ENCODE peak calls at places on chromosome 16, in seven cellular contexts. Q is psoas muscle, T is right cardiac atrium, K is fibroblast of lung, F is neuronal stem cell, O is left ventricle myocardium inferior, W is aorta. P is an unnamed sample.

GRCh38 chr16:89546781-89547180 is 13.7 kb upstream of the RPL13 start:
- DNase-seq in Q (no peak), T (no peak), K (no peak), F (no peak), O (no peak), W (no peak), P (no peak)

GRCh38 chr16:73166394-73166971 is 118.6 kb upstream of the ZFHX3 start:
- DNase-seq in Q (no peak), T (no peak), K (no peak), F (no peak), O (no peak), W (no peak), P (no peak)

GRCh38 chr16:85123891-85124635 is 11.8 kb upstream of the CIBAR2 start:
- DNase-seq in Q (peak), T (peak), K (peak), F (no peak), O (peak), W (peak), P (no peak)

GRCh38 chr16:73047536-73048291 is at the start of gene ZFHX3:
- DNase-seq in Q (peak), T (peak), K (peak), F (no peak), O (peak), W (peak), P (peak)

GRCh38 chr16:19210175-19210924 is 42.3 kb downstream of the SYT17 start:
- DNase-seq in Q (no peak), T (no peak), K (peak), F (no peak), O (no peak), W (no peak), P (no peak)

GRCh38 chr16:89473791-89474414 is 16.5 kb downstream of the ANKRD11 start:
- DNase-seq in Q (no peak), T (no peak), K (peak), F (no peak), O (no peak), W (peak), P (peak)

GRCh38 chr16:57091200-57091989 is 988 bp upstream of the CPNE2 start:
- DNase-seq in Q (peak), T (peak), K (peak), F (no peak), O (peak), W (peak), P (no peak)

GRCh38 chr16:6615661-6616060 is 717.0 kb upstream of the RBFOX1 start:
- DNase-seq in Q (no peak), T (no peak), K (no peak), F (no peak), O (no peak), W (no peak), P (no peak)

GRCh38 chr16:82700541-82701240 is 73.9 kb downstream of the CDH13 start:
- DNase-seq in Q (no peak), T (no peak), K (peak), F (no peak), O (no peak), W (no peak), P (no peak)

GRCh38 chr16:1526608-1527555 is 6.6 kb upstream of the TMEM204 start:
- DNase-seq in Q (no peak), T (no peak), K (no peak), F (no peak), O (no peak), W (no peak), P (no peak)

GRCh38 chr16:4847774-4848587 is 700 bp downstream of the UBN1 start:
- DNase-seq in Q (peak), T (peak), K (peak), F (peak), O (peak), W (peak), P (peak)

GRCh38 chr16:57941016-57941656 is 29.8 kb downstream of the CNGB1 start:
- DNase-seq in Q (peak), T (peak), K (peak), F (no peak), O (peak), W (peak), P (no peak)

GRCh38 chr16:46763147-46763546 is 15.0 kb upstream of the MYLK3 start:
- DNase-seq in Q (peak), T (peak), K (no peak), F (no peak), O (peak), W (no peak), P (peak)

GRCh38 chr16:3695610-3696369 is 21.5 kb downstream of the TRAP1 start:
- DNase-seq in Q (no peak), T (no peak), K (no peak), F (no peak), O (no peak), W (no peak), P (no peak)

GRCh38 chr16:76035689-76036088 is 241.5 kb upstream of the CNTNAP4 start:
- DNase-seq in Q (no peak), T (no peak), K (no peak), F (peak), O (no peak), W (no peak), P (no peak)

GRCh38 chr16:88533381-88533831 is 36.8 kb upstream of the ZC3H18 start:
- DNase-seq in Q (peak), T (no peak), K (peak), F (peak), O (no peak), W (no peak), P (no peak)

GRCh38 chr16:23145608-23146007 is 3.6 kb downstream of the USP31 start:
- DNase-seq in Q (no peak), T (no peak), K (peak), F (no peak), O (no peak), W (no peak), P (no peak)

GRCh38 chr16:87602821-87603683 is 744 bp downstream of the JPH3 start:
- DNase-seq in Q (no peak), T (no peak), K (no peak), F (peak), O (no peak), W (peak), P (no peak)

GRCh38 chr16:55502801-55503366 is 6.0 kb upstream of the LPCAT2 start:
- DNase-seq in Q (peak), T (peak), K (peak), F (no peak), O (peak), W (peak), P (no peak)

GRCh38 chr16:3971261-3971660 is 90.7 kb upstream of the CREBBP start:
- DNase-seq in Q (no peak), T (no peak), K (peak), F (no peak), O (no peak), W (no peak), P (no peak)

GRCh38 chr16:84603115-84603816 is 14.6 kb downstream of the COTL1 start:
- DNase-seq in Q (peak), T (peak), K (peak), F (no peak), O (peak), W (peak), P (peak)

GRCh38 chr16:28126684-28127620 is 63.4 kb upstream of the GSG1L start:
- DNase-seq in Q (no peak), T (no peak), K (no peak), F (no peak), O (no peak), W (no peak), P (no peak)

GRCh38 chr16:31108794-31109558 is 790 bp downstream of the BCKDK start:
- DNase-seq in Q (no peak), T (no peak), K (no peak), F (no peak), O (no peak), W (no peak), P (no peak)

GRCh38 chr16:2497116-2497630 is 16.6 kb upstream of the ATP6V0C start:
- DNase-seq in Q (peak), T (peak), K (peak), F (no peak), O (peak), W (peak), P (peak)

GRCh38 chr16:8622315-8622656 is 788 bp downstream of the METTL22 start:
- DNase-seq in Q (no peak), T (no peak), K (no peak), F (no peak), O (no peak), W (no peak), P (no peak)

GRCh38 chr16:1413684-1414531 is 596 bp downstream of the UNKL start:
- DNase-seq in Q (peak), T (peak), K (peak), F (peak), O (peak), W (peak), P (peak)

GRCh38 chr16:11916524-11917285 is 949 bp upstream of the GSPT1 start:
- DNase-seq in Q (no peak), T (no peak), K (peak), F (no peak), O (no peak), W (no peak), P (no peak)

GRCh38 chr16:67173808-67174705 is 3.7 kb downstream of the NOL3 start:
- DNase-seq in Q (peak), T (peak), K (peak), F (no peak), O (peak), W (peak), P (peak)

GRCh38 chr16:75250809-75251279 is 580 bp downstream of the BCAR1 start:
- DNase-seq in Q (peak), T (peak), K (no peak), F (no peak), O (peak), W (peak), P (no peak)

GRCh38 chr16:49952386-49952785 is 72.6 kb upstream of the CNEP1R1 start:
- DNase-seq in Q (no peak), T (no peak), K (peak), F (no peak), O (no peak), W (no peak), P (no peak)

GRCh38 chr16:86508028-86508946 is 2.0 kb upstream of the FOXF1 start:
- DNase-seq in Q (no peak), T (no peak), K (peak), F (peak), O (no peak), W (no peak), P (no peak)

GRCh38 chr16:86507173-86508027 is 2.9 kb upstream of the FOXF1 start:
- DNase-seq in Q (no peak), T (no peak), K (peak), F (peak), O (no peak), W (no peak), P (no peak)

GRCh38 chr16:86505185-86505898 is 5.0 kb upstream of the FOXF1 start:
- DNase-seq in Q (no peak), T (no peak), K (peak), F (no peak), O (no peak), W (no peak), P (no peak)

GRCh38 chr16:86504315-86505184 is 5.8 kb upstream of the FOXF1 start:
- DNase-seq in Q (no peak), T (no peak), K (no peak), F (no peak), O (no peak), W (no peak), P (no peak)

DNA sequence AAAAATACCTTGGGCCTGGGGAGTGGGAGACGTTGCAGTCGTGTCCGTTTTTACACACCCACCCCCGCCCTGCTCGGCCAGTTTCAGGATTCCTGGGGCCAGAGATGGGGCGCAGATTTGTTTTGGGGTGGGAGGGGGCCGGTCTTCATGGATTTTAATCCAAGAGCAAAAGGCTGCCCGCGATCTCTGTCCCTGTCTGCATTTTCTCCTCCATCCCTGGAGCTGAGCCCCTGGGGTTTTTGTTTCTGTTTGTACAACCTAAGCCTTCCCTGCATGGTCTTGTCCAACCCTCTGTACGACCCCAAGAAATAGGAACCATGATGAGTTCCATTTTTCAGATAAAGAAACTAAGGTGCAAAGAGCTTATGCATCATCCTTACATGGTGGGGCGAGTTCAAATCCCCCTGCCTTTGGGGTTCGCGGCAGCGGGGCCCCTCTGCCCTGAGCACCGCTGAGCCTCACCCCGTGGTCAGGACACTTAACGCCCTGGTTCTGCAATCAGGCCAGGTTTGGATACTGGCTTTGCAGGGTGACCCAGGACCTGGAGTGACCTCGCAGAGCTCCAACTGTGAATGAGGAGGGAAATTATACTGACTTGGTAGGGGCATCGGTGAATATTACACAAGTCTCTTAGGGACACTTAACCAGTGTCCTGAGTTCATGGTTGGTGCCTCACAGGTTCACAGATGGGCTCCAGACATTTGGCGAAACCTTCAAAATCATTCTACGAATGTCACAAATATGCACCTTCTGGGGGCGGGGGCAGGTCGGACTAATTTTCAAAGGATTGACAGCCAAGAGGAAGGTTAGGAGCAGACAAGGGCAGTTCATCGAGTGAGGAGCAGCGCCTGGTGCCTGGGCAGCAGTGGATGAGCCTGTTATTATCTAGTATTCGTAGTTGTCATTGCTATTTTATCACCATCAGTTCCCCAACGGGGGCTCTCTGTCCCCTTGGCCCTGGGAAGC is 4.1 kb upstream of the FOXF1 start:
- DNase-seq in Q (no peak), T (no peak), K (no peak), F (peak), O (no peak), W (no peak), P (no peak)
- H3K27ac ChIP-seq in Q (no peak), T (no peak), K (peak), F (no peak), O (no peak), W (no peak), P (no peak)

GRCh38 chr16:59905628-59906027 is 1171.5 kb upstream of the GOT2 start:
- DNase-seq in Q (no peak), T (no peak), K (peak), F (no peak), O (no peak), W (no peak), P (no peak)

GRCh38 chr16:59905131-59905530 is 1171.0 kb upstream of the GOT2 start:
- DNase-seq in Q (no peak), T (no peak), K (no peak), F (no peak), O (no peak), W (no peak), P (no peak)

GRCh38 chr16:59909262-59909661 is 1175.1 kb upstream of the GOT2 start:
- DNase-seq in Q (no peak), T (no peak), K (no peak), F (no peak), O (no peak), W (no peak), P (no peak)

GRCh38 chr16:59913666-59914065 is 1179.5 kb upstream of the GOT2 start:
- DNase-seq in Q (no peak), T (no peak), K (no peak), F (no peak), O (no peak), W (no peak), P (no peak)

DNA sequence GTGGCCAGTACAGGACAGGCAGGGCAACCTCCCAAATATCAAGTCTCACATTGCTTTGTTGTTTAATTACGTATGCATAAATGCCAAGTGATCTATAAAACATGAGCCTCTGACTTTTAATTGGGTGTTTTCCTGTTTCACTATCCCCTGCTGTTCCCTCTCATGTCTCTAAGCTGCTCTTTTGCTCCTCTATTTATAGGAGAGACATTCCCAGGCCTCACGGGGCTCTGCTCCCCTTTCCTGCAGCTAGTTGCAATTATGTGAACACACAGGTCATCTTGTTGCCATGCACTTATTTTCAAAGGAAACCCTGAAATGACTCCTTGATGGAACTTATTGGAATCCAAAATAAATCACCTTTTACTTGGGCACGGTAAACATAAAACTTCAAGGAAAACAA is 1173.6 kb upstream of the GOT2 start:
- DNase-seq in Q (no peak), T (no peak), K (no peak), F (peak), O (no peak), W (no peak), P (no peak)
- H3K4me3 ChIP-seq in Q (no peak), T (no peak), K (no peak), F (no peak), O (no peak), W (no peak), P (no peak)

DNA sequence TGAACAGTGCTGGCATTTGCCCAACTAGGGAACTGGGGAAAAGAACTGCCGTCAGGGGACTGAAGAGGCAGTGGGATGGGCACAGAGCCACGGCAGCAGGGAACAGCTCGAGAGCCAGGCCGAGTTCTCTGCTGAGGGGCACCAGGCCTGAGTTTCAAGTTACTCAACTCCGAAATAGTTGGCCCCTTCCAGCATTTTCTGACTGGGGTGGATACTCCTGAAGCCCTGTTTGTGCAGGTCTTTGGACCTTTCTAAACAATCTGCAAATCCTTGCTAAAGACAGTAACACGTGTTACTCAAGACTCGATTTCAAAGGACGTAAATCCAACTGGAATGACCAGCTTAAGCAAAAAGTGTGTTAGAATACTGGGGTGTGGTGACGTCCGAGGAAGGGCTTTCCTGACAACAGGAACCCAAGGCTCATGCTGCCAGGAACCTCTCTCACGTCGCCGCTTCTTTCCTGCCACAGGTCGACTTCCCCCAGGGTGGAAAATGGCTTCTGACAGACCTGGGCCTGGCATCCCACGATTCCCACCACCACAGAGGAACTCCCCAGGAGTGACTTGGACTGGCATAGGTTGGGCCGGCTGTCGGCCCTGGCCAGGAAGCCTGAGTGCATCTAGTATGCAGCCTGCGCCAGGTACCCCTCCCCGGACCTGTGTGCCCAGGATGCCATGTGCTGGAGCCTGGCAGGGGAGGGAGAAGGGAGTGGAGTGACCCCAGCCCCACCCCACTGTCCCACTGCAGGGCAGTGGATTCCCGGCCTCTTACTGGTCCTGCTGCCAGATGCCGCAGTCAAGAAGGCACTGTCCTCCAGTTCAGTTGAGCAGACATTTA is 71.9 kb downstream of the N4BP1 start:
- DNase-seq in Q (peak), T (peak), K (peak), F (no peak), O (peak), W (peak), P (peak)
- H3K27ac ChIP-seq in Q (peak), T (peak), K (no peak), F (no peak), O (peak), W (peak), P (peak)

DNA sequence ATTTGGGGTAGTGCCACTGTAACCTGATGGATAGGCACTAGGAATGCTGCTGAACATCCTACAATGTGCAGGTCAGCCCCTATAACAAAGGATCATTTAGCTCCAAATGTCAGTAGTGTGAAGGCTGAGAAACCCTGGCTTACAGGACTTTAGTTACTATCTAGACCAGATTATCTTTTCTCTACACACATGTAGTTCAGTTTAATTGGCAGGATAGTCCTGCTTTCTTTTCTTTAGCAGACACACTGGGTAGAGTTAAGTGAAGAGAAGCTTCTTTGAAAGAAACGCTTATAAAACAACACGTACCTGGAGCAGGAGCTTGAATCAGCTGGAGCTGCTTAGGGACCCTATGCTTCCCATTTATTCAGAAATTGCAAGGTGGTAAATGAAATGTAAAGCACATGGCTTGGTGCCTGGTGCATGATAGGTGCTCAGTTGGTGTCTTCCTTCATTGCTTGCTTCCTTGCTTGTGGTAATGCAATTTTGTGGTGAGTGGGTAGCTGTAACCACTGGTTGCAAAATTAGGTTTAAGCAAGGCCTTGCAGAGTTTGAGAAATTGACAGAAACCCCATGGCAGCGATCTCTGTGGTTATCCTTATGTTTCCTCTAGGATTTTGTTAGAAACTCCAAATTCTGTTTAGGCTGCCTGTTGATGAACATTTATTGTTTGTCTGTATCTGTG is 9.4 kb downstream of the METTL9 start:
- DNase-seq in Q (no peak), T (no peak), K (no peak), F (no peak), O (no peak), W (no peak), P (no peak)
- H3K4me3 ChIP-seq in Q (no peak), T (no peak), K (no peak), F (no peak), O (no peak), W (no peak), P (no peak)

P was measured in spleen.